ENCODE peak calls at places on chromosomes 5 and 9, in six cellular contexts. P, G, A, R, Q and U are unnamed samples.

GRCh38 chr9:107929439-107929838 is 439.9 kb upstream of the KLF4 start:
- DNase-seq in Q (peak), P (peak), A (no peak), R (peak), G (peak), U (no peak)

GRCh38 chr9:3810231-3810630 is 284.4 kb upstream of the RFX3 start:
- DNase-seq in Q (no peak), A (no peak), G (no peak), R (no peak), P (no peak), U (no peak)

GRCh38 chr5:176185133-176185733 is 53.0 kb upstream of the SIMC1 start:
- DNase-seq in Q (no peak), A (no peak), P (peak), R (no peak), G (no peak), U (no peak)

GRCh38 chr5:82562696-82563240 is 284.6 kb upstream of the RPS23 start:
- DNase-seq in P (no peak), Q (no peak), A (no peak), R (no peak), G (no peak), U (no peak)

GRCh38 chr5:132083065-132083678 is 9.6 kb downstream of the CSF2 start:
- DNase-seq in P (no peak), Q (no peak), R (peak), A (no peak), G (no peak), U (no peak)

GRCh38 chr9:136370687-136371530 is 2.6 kb downstream of the CARD9 start:
- DNase-seq in R (no peak), P (no peak), A (no peak), G (no peak), Q (no peak), U (no peak)

GRCh38 chr5:31581498-31582099 is 49.5 kb downstream of the C5orf22 start:
- DNase-seq in R (no peak), A (no peak), Q (peak), P (no peak), G (no peak), U (no peak)

GRCh38 chr9:9299134-9299533 is 1313.7 kb downstream of the PTPRD start:
- DNase-seq in G (no peak), Q (no peak), P (no peak), A (no peak), R (no peak), U (no peak)

GRCh38 chr5:134020188-134020587 is 15.4 kb upstream of the VDAC1 start:
- DNase-seq in G (no peak), Q (no peak), A (no peak), P (no peak), R (no peak), U (no peak)

GRCh38 chr5:43232943-43233833 is 41.2 kb downstream of the NIM1K start:
- DNase-seq in P (no peak), G (no peak), Q (no peak), R (no peak), A (no peak), U (no peak)

GRCh38 chr5:157994906-157995519 is 136.1 kb upstream of the CLINT1 start:
- DNase-seq in A (peak), P (peak), G (peak), R (peak), Q (peak), U (peak)

GRCh38 chr5:148939676-148940075 is 113.3 kb downstream of the ADRB2 start:
- DNase-seq in P (no peak), A (no peak), G (no peak), Q (peak), R (no peak), U (no peak)

GRCh38 chr9:114098660-114099522 is at the start of gene KIF12:
- DNase-seq in Q (no peak), A (no peak), R (no peak), P (no peak), G (no peak), U (peak)

GRCh38 chr5:139696894-139697658 is 48.9 kb downstream of the CXXC5 start:
- DNase-seq in P (peak), R (peak), A (no peak), Q (peak), G (peak), U (peak)

DNA sequence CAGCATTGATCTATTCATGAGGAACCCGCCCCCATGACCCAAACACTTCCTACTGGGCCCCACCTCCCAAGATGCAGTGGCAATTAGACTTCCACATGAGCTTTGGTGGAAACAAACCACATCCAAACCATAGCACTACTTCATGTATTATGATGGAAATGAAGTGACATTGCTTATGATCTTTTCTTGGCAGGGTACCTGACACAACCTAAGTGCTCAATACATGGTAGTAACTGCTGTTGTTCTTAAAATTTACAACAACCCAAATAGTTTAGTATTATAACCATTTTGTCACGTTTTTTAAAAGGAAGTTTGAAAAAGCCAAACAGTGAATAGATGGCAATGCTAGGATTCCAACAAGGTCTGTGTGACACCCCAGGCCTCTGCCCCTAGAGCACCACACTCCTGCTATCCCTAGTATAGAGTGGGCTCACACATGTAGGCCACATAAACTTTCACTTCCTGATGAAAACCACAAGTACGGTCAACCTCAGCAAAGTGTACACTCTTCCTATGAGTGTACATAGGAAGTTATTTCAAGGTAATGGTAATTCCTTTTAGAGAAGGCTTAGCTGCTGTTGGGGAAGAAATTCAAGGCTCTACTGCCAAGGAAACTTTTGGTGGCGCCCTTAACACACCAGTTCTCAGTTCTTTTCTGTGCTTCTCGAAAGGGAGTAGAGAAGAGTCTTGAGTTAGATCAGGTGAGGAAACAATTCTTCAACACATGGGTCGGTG is 97.6 kb downstream of the ARSB start:
- DNase-seq in G (no peak), A (no peak), R (no peak), Q (no peak), P (no peak), U (no peak)
- TF ChIP-seq CTCF in G (no peak), A (no peak), R (no peak), Q (no peak), P (no peak), U (no peak)

GRCh38 chr5:168047669-168048111 is 243.8 kb upstream of the WWC1 start:
- DNase-seq in Q (no peak), R (no peak), P (no peak), A (no peak), G (no peak), U (no peak)

GRCh38 chr5:168042284-168043080 is 249.0 kb upstream of the WWC1 start:
- DNase-seq in Q (no peak), P (no peak), A (no peak), R (no peak), G (no peak), U (no peak)

GRCh38 chr5:168048486-168048885 is 243.0 kb upstream of the WWC1 start:
- DNase-seq in G (no peak), A (no peak), P (no peak), R (no peak), Q (no peak), U (no peak)

GRCh38 chr5:168046163-168046562 is 245.3 kb upstream of the WWC1 start:
- DNase-seq in P (no peak), A (no peak), G (no peak), Q (no peak), R (no peak), U (no peak)

GRCh38 chr5:168047043-168047668 is 244.3 kb upstream of the WWC1 start:
- DNase-seq in A (no peak), G (no peak), P (no peak), R (peak), Q (peak), U (peak)
- TF ChIP-seq CTCF in A (no peak), G (peak), P (no peak), R (peak), Q (peak), U (peak)

DNA sequence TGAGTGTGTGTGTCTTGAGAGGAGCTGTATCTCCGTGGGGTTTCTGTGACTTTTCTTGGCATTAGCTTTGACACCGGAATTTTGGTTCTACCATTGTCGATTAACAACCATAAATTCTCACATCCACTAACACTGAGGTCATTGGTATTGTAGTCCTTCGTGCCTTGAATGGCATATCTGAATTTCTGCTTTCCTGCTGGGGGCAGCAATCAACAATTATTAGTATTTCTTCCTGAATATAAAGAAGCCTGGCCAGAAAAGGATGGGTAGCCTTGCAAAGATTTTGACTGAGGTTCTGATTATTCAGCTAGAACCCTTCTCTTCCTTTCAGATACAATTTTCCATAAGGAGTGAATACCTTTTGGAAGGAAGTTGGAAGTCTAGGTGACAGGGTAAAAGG is 33.5 kb upstream of the SHOC1 start:
- DNase-seq in R (no peak), G (no peak), A (no peak), P (no peak), Q (peak), U (no peak)
- TF ChIP-seq CTCF in R (no peak), G (peak), A (peak), P (no peak), Q (peak), U (no peak)

GRCh38 chr9:5890641-5891040 is at the start of gene MLANA:
- DNase-seq in G (no peak), R (no peak), P (no peak), Q (no peak), A (no peak), U (no peak)

GRCh38 chr9:5884191-5884590 is 6.5 kb upstream of the MLANA start:
- DNase-seq in G (no peak), P (no peak), R (no peak), A (no peak), Q (no peak), U (no peak)

DNA sequence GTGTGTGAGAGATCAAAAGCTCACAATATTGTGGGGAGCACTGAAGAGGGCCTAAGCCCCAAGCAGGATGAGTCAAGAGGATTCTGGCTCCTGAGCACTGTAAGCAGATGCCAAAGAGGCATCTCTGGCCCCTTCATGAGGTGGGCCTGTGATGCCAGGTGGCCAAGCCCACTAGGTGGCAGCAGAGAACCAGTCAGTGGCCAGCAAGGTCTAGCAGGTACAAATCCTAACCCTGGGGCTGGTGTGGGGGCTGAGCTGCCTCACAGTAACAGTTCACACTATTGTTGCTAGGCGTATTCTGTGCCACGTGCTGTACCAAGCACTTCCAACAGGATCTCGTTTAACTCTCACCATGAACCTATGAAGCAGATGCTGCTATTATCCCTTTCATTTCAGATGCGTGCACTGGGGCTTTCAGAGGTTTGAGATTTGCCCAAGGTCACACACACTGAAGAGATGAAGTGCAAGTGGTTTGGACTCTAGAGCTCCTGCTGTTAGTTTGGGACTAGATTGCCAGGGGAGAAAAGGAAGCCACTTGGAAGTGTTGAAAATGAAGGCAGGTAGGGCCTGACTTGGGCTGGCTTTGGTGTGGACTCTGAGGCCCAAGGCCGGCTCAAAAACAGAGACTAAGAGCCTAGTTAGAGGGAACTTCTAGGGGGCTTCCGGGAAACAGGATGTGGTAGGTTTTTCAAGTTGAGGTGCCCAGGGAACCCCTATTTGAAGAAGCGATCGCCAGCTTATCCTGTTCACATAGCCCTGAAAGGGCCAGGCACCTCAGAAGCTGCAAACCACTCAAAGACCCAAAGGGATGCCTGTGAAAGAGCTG is 4.4 kb upstream of the MLANA start:
- DNase-seq in P (peak), G (peak), R (peak), A (peak), Q (peak), U (peak)
- TF ChIP-seq CTCF in P (peak), G (peak), R (peak), A (peak), Q (peak), U (peak)

DNA sequence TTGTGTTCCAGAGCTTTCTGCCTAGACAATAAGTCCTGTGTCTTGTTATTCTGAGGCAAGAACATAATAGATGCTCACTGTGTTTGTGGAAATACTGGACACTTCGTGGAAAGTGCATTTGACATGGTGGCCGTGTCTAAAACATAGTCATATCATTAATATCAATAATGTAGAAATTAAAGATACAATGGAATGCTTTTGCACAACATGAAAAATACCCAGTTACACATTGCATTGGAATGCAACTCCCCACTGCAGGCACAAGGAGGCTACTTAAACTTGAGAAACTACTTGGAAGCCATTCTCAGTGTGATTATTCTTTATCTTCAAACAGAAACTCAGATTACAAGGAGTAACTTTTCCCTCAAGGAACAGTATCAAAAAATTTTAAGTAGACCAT is 145.3 kb upstream of the ZNF462 start:
- DNase-seq in Q (peak), R (no peak), A (no peak), P (no peak), G (no peak), U (no peak)
- TF ChIP-seq CTCF in Q (peak), R (no peak), A (no peak), P (no peak), G (no peak), U (no peak)

DNA sequence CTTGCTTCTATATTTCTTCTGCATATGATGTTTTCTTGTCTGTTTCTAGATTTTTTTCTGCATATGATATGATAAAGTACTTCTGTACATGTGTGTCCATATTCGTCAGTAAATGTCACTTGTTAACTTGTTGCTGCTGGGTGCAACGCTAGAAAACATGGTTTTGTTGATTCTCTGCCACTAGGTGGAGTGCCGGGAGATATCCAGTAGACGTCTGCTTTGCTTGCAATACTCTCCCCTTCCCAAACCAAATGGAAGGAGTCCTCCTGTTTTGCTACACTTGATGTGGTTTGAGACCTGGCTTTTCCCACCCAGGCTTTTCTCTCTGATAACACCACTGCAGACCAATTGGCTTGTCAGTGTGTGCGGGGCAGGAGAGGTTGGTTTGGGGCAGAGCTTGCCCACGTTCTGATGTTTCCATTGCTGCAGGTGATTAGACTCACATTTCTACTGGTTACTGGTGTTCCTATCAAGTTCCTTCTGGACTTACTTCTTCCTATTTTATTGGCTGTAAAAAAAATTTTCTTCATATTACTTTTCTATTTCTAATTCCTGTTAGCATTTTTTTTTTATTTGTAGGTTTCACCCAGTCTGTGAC is 900.0 kb upstream of the CDH10 start:
- DNase-seq in P (no peak), G (no peak), Q (peak), A (no peak), R (no peak), U (peak)
- TF ChIP-seq CTCF in P (no peak), G (peak), Q (peak), A (no peak), R (no peak), U (peak)

DNA sequence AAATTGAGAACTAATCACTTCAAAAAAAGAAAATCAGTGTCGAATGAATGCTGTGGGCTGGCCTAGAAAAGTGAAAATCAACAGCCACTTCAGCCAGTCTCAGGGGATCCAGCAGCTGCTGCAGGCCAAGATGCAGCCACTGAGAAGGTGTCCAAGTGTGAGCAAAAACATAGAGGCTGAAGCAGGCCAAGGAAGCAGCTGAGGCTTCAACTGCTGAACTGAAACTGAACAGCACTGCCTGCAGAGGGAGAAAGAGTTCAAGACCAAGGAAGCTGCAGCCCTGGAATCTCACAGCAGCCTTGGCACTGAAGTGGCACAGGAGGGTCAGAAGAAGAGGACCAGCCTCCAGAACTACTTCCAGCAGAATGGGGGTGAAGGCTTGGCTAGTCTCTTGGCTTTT is 15.8 kb upstream of the SLC36A3 start:
- DNase-seq in G (peak), A (no peak), P (peak), Q (peak), R (peak), U (peak)
- TF ChIP-seq CTCF in G (peak), A (no peak), P (no peak), Q (peak), R (no peak), U (no peak)